ENCODE peak calls at places on chromosomes 13 and 19, in five cellular contexts. F, K, N, C and Q are unnamed samples.

GRCh38 chr19:38228491-38229439 is 4.7 kb upstream of the DPF1 start:
- DNase-seq in K (no peak), F (peak), C (peak), N (no peak), Q (no peak)

GRCh38 chr19:3492131-3492839 is 8.2 kb downstream of the DOHH start:
- DNase-seq in K (no peak), C (peak), F (no peak), N (no peak), Q (no peak)

GRCh38 chr19:48308695-48309586 is 16.4 kb upstream of the EMP3 start:
- DNase-seq in F (peak), C (no peak), K (peak), N (no peak), Q (no peak)

GRCh38 chr19:46000497-46001246 is 5.4 kb downstream of the CCDC61 start:
- DNase-seq in N (no peak), K (peak), C (peak), F (peak), Q (no peak)

GRCh38 chr19:46533085-46534081 is 37.7 kb upstream of the PNMA8B start:
- DNase-seq in K (no peak), C (peak), N (no peak), F (peak), Q (no peak)

GRCh38 chr19:50728084-50728737 is 5.0 kb downstream of the CLEC11A start:
- DNase-seq in K (peak), F (peak), N (no peak), C (peak), Q (no peak)

GRCh38 chr19:29491491-29491890 is 34.3 kb upstream of the VSTM2B start:
- DNase-seq in K (no peak), C (no peak), F (no peak), N (no peak), Q (no peak)

GRCh38 chr19:1654178-1654792 is 1.9 kb upstream of the TCF3 start:
- DNase-seq in N (no peak), F (no peak), C (no peak), K (no peak), Q (no peak)

GRCh38 chr13:77827350-77827749 is 91.3 kb downstream of the EDNRB start:
- DNase-seq in N (no peak), F (no peak), K (no peak), C (no peak), Q (no peak)

DNA sequence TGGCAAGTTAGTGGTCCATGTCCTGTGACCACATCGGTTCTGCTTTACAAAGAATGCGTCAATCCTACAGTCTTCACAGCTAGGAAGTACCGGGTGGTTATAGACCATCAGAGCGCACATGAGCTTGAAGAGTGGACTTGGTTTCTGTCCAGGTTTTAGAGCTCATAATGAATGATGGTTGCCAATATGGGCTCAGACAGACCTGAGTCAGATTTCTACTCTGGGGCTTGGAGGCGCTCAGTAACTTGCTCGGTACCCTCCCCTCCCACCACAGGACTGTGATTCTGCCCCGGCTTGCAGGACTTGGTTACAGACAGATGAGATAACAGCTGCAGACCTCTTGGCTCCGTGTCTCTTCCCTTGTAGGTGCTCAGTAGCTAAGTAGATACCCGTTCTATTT is 284.8 kb downstream of the TSHZ3 start:
- DNase-seq in F (no peak), C (peak), K (no peak), N (no peak), Q (no peak)
- H3K4me2 ChIP-seq in F (no peak), C (no peak), K (no peak), N (no peak), Q (no peak)

DNA sequence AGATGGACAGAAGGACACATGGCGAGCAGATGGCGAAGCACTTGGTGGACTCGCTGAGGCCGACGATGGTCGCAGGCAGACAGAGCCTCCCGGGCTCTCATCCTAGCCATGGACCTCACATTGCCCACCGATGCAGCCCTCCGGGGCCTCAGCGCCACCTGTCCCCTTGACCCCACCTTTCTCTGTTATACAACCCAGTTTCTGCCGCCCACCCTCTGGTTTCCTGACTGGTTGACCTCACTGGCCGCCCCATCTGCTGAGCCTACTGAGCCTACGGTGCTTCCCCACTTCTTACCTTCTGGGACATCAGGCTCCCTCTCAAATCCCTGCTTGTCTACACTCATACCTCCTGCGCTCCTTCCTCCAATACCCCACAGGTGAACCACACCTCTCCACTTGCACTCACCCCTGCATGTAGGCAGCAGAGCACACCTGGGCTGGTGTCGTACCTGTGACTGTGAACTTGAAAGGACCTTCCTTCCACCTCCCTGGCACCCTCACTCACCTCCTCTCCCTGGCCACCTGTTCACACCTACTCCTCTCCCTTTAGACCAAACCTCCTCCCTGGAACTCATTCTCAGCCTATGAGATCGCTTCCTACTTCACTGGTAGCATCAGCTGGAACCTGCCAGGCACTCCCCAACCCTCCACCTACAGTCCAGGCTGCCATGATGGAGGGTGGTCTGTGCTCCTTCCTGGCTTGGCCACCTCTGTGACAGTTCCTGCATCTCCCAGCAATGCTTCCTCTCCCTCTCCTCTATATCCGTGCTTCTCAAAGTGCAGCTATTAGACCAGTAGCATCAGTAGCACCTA is 36.1 kb downstream of the HPN start:
- DNase-seq in N (no peak), K (no peak), C (no peak), F (no peak), Q (no peak)
- TF ChIP-seq EZH2phosphoT487 in N (no peak), K (no peak), C (no peak), F (no peak), Q (no peak)

GRCh38 chr13:54034047-54034446 is 1005.4 kb downstream of the OLFM4 start:
- DNase-seq in C (no peak), N (no peak), K (no peak), F (no peak), Q (no peak)

GRCh38 chr13:54029720-54030119 is 1001.1 kb downstream of the OLFM4 start:
- DNase-seq in F (no peak), C (no peak), N (no peak), K (no peak), Q (no peak)

GRCh38 chr13:54033323-54033861 is 1004.8 kb downstream of the OLFM4 start:
- DNase-seq in C (no peak), F (peak), K (no peak), N (no peak), Q (no peak)

GRCh38 chr13:54029226-54029625 is 1000.6 kb downstream of the OLFM4 start:
- DNase-seq in K (peak), F (peak), C (no peak), N (peak), Q (no peak)
- H3K4me2 ChIP-seq in K (no peak), F (no peak), C (no peak), N (no peak), Q (no peak)

DNA sequence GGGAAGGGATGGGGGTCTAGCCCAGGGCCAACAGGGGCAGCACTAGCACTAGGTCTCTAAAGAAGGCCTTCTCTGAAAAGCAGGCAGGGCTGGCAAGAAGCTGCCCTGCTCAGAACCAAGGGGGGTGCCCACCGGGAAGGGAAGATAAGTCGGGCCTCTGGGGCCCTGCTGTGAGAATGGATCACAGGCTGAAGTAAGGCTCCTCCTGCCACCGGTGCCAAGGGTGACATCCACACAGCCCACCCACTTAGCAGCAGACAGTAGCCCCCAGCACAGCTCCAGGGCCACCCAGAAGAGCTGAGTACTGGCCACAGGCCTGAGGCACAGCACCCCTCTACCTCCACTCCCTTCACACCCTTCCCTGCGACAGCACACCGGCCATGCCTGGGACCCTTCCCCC is 5.9 kb downstream of the ELL start:
- DNase-seq in K (no peak), N (no peak), C (no peak), F (no peak), Q (no peak)
- TF ChIP-seq EZH2phosphoT487 in K (no peak), N (no peak), C (no peak), F (no peak), Q (no peak)